ENCODE peak calls at places on chromosomes 11 and 22, in nine cellular contexts. One of them, this sample, is unnamed.

GRCh38 chr22:45207981-45208664 is 32.6 kb downstream of the KIAA0930 start:
- DNase-seq in pancreas: peak; percentile 42
- DNase-seq in left lung: peak; percentile 54
- DNase-seq in LNCaP clone FGC: no peak
- DNase-seq in neural progenitor cell: no peak
- DNase-seq in stimulated activated CD4-positive, alpha-beta T cell treated with anti-CD3 and anti-CD28 coated beads, Interleukin-4, amount 100 ng/mL, for 24 hours: no peak
- DNase-seq in MG63: no peak
- DNase-seq in astrocyte: peak; percentile 78
- DNase-seq in CD4-positive, alpha-beta memory T cell: no peak
- DNase-seq in this sample: no peak

GRCh38 chr11:78099671-78100070 is 20.0 kb upstream of the NDUFC2 start:
- DNase-seq in MG63: no peak
- DNase-seq in neural progenitor cell: no peak
- DNase-seq in pancreas: no peak
- DNase-seq in LNCaP clone FGC: peak; percentile 63
- DNase-seq in stimulated activated CD4-positive, alpha-beta T cell treated with anti-CD3 and anti-CD28 coated beads, Interleukin-4, amount 100 ng/mL, for 24 hours: no peak
- DNase-seq in astrocyte: no peak
- DNase-seq in CD4-positive, alpha-beta memory T cell: no peak
- DNase-seq in left lung: no peak
- DNase-seq in this sample: no peak

GRCh38 chr22:41217553-41218157 is 12.5 kb downstream of the L3MBTL2 start:
- DNase-seq in astrocyte: peak; percentile 57
- DNase-seq in CD4-positive, alpha-beta memory T cell: peak; percentile 17
- DNase-seq in neural progenitor cell: peak; percentile 75
- DNase-seq in LNCaP clone FGC: no peak
- DNase-seq in MG63: no peak
- DNase-seq in left lung: no peak
- DNase-seq in stimulated activated CD4-positive, alpha-beta T cell treated with anti-CD3 and anti-CD28 coated beads, Interleukin-4, amount 100 ng/mL, for 24 hours: peak; percentile 36
- DNase-seq in pancreas: no peak
- DNase-seq in this sample: peak; percentile 67

GRCh38 chr11:44333271-44334218 is 23.6 kb upstream of the ALX4 start:
- DNase-seq in stimulated activated CD4-positive, alpha-beta T cell treated with anti-CD3 and anti-CD28 coated beads, Interleukin-4, amount 100 ng/mL, for 24 hours: no peak
- DNase-seq in LNCaP clone FGC: no peak
- DNase-seq in CD4-positive, alpha-beta memory T cell: no peak
- DNase-seq in neural progenitor cell: no peak
- DNase-seq in MG63: no peak
- DNase-seq in left lung: no peak
- DNase-seq in pancreas: no peak
- DNase-seq in astrocyte: no peak
- DNase-seq in this sample: no peak

GRCh38 chr11:18729426-18729825 is 3.4 kb upstream of the IGSF22 start:
- DNase-seq in MG63: no peak
- DNase-seq in neural progenitor cell: no peak
- DNase-seq in left lung: no peak
- DNase-seq in LNCaP clone FGC: no peak
- DNase-seq in astrocyte: no peak
- DNase-seq in pancreas: no peak
- DNase-seq in CD4-positive, alpha-beta memory T cell: no peak
- DNase-seq in stimulated activated CD4-positive, alpha-beta T cell treated with anti-CD3 and anti-CD28 coated beads, Interleukin-4, amount 100 ng/mL, for 24 hours: no peak
- DNase-seq in this sample: no peak

GRCh38 chr22:20437253-20438065 is at the start of gene SCARF2:
- DNase-seq in pancreas: peak; percentile 51
- DNase-seq in CD4-positive, alpha-beta memory T cell: no peak
- DNase-seq in stimulated activated CD4-positive, alpha-beta T cell treated with anti-CD3 and anti-CD28 coated beads, Interleukin-4, amount 100 ng/mL, for 24 hours: no peak
- DNase-seq in neural progenitor cell: peak; percentile 81
- DNase-seq in LNCaP clone FGC: no peak
- DNase-seq in astrocyte: peak; percentile 41
- DNase-seq in MG63: peak; percentile 79
- DNase-seq in left lung: no peak
- DNase-seq in this sample: no peak

GRCh38 chr22:47195676-47196492 is 433.4 kb downstream of the TBC1D22A start:
- DNase-seq in MG63: no peak
- DNase-seq in stimulated activated CD4-positive, alpha-beta T cell treated with anti-CD3 and anti-CD28 coated beads, Interleukin-4, amount 100 ng/mL, for 24 hours: no peak
- DNase-seq in astrocyte: no peak
- DNase-seq in CD4-positive, alpha-beta memory T cell: no peak
- DNase-seq in LNCaP clone FGC: no peak
- DNase-seq in left lung: no peak
- DNase-seq in pancreas: no peak
- DNase-seq in neural progenitor cell: no peak
- DNase-seq in this sample: no peak

GRCh38 chr11:28699701-28700100 is 591.5 kb downstream of the METTL15 start:
- DNase-seq in astrocyte: no peak
- DNase-seq in neural progenitor cell: no peak
- DNase-seq in LNCaP clone FGC: no peak
- DNase-seq in CD4-positive, alpha-beta memory T cell: no peak
- DNase-seq in stimulated activated CD4-positive, alpha-beta T cell treated with anti-CD3 and anti-CD28 coated beads, Interleukin-4, amount 100 ng/mL, for 24 hours: no peak
- DNase-seq in left lung: no peak
- DNase-seq in MG63: no peak
- DNase-seq in pancreas: no peak
- DNase-seq in this sample: no peak

GRCh38 chr22:36144886-36145541 is 15.5 kb downstream of the APOL3 start:
- DNase-seq in pancreas: peak; percentile 49
- DNase-seq in CD4-positive, alpha-beta memory T cell: no peak
- DNase-seq in stimulated activated CD4-positive, alpha-beta T cell treated with anti-CD3 and anti-CD28 coated beads, Interleukin-4, amount 100 ng/mL, for 24 hours: peak; percentile 41
- DNase-seq in neural progenitor cell: peak; percentile 72
- DNase-seq in astrocyte: peak; percentile 46
- DNase-seq in MG63: peak; percentile 61
- DNase-seq in LNCaP clone FGC: no peak
- DNase-seq in left lung: no peak
- DNase-seq in this sample: peak; percentile 57

GRCh38 chr22:44536411-44536810 is 38.4 kb upstream of the RTL6 start:
- DNase-seq in pancreas: no peak
- DNase-seq in astrocyte: no peak
- DNase-seq in CD4-positive, alpha-beta memory T cell: no peak
- DNase-seq in stimulated activated CD4-positive, alpha-beta T cell treated with anti-CD3 and anti-CD28 coated beads, Interleukin-4, amount 100 ng/mL, for 24 hours: no peak
- DNase-seq in LNCaP clone FGC: no peak
- DNase-seq in MG63: no peak
- DNase-seq in left lung: no peak
- DNase-seq in neural progenitor cell: no peak
- DNase-seq in this sample: no peak

GRCh38 chr11:75583710-75584658 is 21.9 kb downstream of the SERPINH1 start:
- DNase-seq in MG63: peak; percentile 64
- DNase-seq in astrocyte: peak; percentile 76
- DNase-seq in LNCaP clone FGC: no peak
- DNase-seq in left lung: peak; percentile 80
- DNase-seq in neural progenitor cell: peak; percentile 86
- DNase-seq in CD4-positive, alpha-beta memory T cell: no peak
- DNase-seq in pancreas: peak; percentile 61
- DNase-seq in stimulated activated CD4-positive, alpha-beta T cell treated with anti-CD3 and anti-CD28 coated beads, Interleukin-4, amount 100 ng/mL, for 24 hours: no peak
- DNase-seq in this sample: no peak

GRCh38 chr22:23817146-23817545 is 21.7 kb downstream of the DERL3 start:
- DNase-seq in astrocyte: no peak
- DNase-seq in MG63: no peak
- DNase-seq in left lung: peak; percentile 17
- DNase-seq in pancreas: no peak
- DNase-seq in neural progenitor cell: no peak
- DNase-seq in stimulated activated CD4-positive, alpha-beta T cell treated with anti-CD3 and anti-CD28 coated beads, Interleukin-4, amount 100 ng/mL, for 24 hours: no peak
- DNase-seq in LNCaP clone FGC: no peak
- DNase-seq in CD4-positive, alpha-beta memory T cell: no peak
- DNase-seq in this sample: no peak

GRCh38 chr22:39243443-39244072 is 1.2 kb downstream of the PDGFB start:
- DNase-seq in astrocyte: no peak
- DNase-seq in MG63: no peak
- DNase-seq in stimulated activated CD4-positive, alpha-beta T cell treated with anti-CD3 and anti-CD28 coated beads, Interleukin-4, amount 100 ng/mL, for 24 hours: no peak
- DNase-seq in left lung: peak; percentile 71
- DNase-seq in neural progenitor cell: peak; percentile 53
- DNase-seq in LNCaP clone FGC: no peak
- DNase-seq in pancreas: peak; percentile 72
- DNase-seq in CD4-positive, alpha-beta memory T cell: no peak
- DNase-seq in this sample: no peak

This sample was measured in activated CD8-positive, alpha-beta T cell treated with anti-CD3 and anti-CD28 coated beads, Interleukin-2, amount 10 ng/mL, durations not matched to agents 7 days and 5 days.